ENCODE peak calls at places on chromosomes 7 and 10, in seven cellular contexts. One of them, this sample, is unnamed.

GRCh38 chr10:99784025-99784730 is 1.7 kb downstream of the ABCC2 start:
- DNase-seq in PC-3: peak; percentile 59
- DNase-seq in mammary epithelial cell: peak; percentile 25
- DNase-seq in heart right ventricle: no peak
- DNase-seq in RWPE1: no peak
- DNase-seq in osteoblast: peak; percentile 37
- DNase-seq in fibroblast of pulmonary artery: peak; percentile 81
- DNase-seq in this sample: peak; percentile 59

GRCh38 chr10:21733710-21734109 is 199.7 kb downstream of the MLLT10 start:
- DNase-seq in fibroblast of pulmonary artery: peak; percentile 14
- DNase-seq in RWPE1: no peak
- DNase-seq in PC-3: no peak
- DNase-seq in osteoblast: no peak
- DNase-seq in mammary epithelial cell: no peak
- DNase-seq in heart right ventricle: no peak
- DNase-seq in this sample: no peak

GRCh38 chr10:77844713-77845454 is 81.7 kb downstream of the DLG5 start:
- DNase-seq in mammary epithelial cell: peak; percentile 85
- DNase-seq in RWPE1: peak; percentile 95
- DNase-seq in fibroblast of pulmonary artery: peak; percentile 57
- DNase-seq in heart right ventricle: no peak
- DNase-seq in osteoblast: peak; percentile 97
- DNase-seq in PC-3: peak; percentile 98
- DNase-seq in this sample: peak; percentile 60

GRCh38 chr7:66905689-66906088 is 15.3 kb upstream of the TMEM248 start:
- DNase-seq in RWPE1: no peak
- DNase-seq in mammary epithelial cell: no peak
- DNase-seq in PC-3: no peak
- DNase-seq in fibroblast of pulmonary artery: no peak
- DNase-seq in heart right ventricle: no peak
- DNase-seq in osteoblast: peak; percentile 48
- DNase-seq in this sample: no peak

GRCh38 chr10:114044251-114045070 is 795 bp downstream of the ADRB1 start:
- DNase-seq in mammary epithelial cell: no peak
- DNase-seq in osteoblast: peak; percentile 84
- DNase-seq in PC-3: no peak
- DNase-seq in RWPE1: no peak
- DNase-seq in fibroblast of pulmonary artery: no peak
- DNase-seq in heart right ventricle: peak; percentile 47
- DNase-seq in this sample: no peak

GRCh38 chr10:88525371-88526079 is 57.6 kb downstream of the RNLS start:
- DNase-seq in fibroblast of pulmonary artery: peak; percentile 77
- DNase-seq in heart right ventricle: no peak
- DNase-seq in mammary epithelial cell: peak; percentile 88
- DNase-seq in RWPE1: peak; percentile 82
- DNase-seq in PC-3: no peak
- DNase-seq in osteoblast: no peak
- DNase-seq in this sample: no peak

GRCh38 chr7:42493436-42494198 is 256.6 kb upstream of the GLI3 start:
- DNase-seq in osteoblast: peak; percentile 81
- DNase-seq in fibroblast of pulmonary artery: peak; percentile 91
- DNase-seq in RWPE1: peak; percentile 70
- DNase-seq in PC-3: peak; percentile 81
- DNase-seq in heart right ventricle: peak; percentile 64
- DNase-seq in mammary epithelial cell: peak; percentile 81
- DNase-seq in this sample: peak; percentile 55

GRCh38 chr10:69090687-69091450 is 3.0 kb downstream of the SRGN start:
- DNase-seq in heart right ventricle: no peak
- DNase-seq in RWPE1: no peak
- DNase-seq in mammary epithelial cell: peak; percentile 34
- DNase-seq in PC-3: peak; percentile 83
- DNase-seq in osteoblast: no peak
- DNase-seq in fibroblast of pulmonary artery: no peak
- DNase-seq in this sample: no peak

GRCh38 chr7:111459757-111460280 is 102.5 kb downstream of the IMMP2L start:
- DNase-seq in mammary epithelial cell: no peak
- DNase-seq in heart right ventricle: no peak
- DNase-seq in RWPE1: no peak
- DNase-seq in PC-3: no peak
- DNase-seq in osteoblast: no peak
- DNase-seq in fibroblast of pulmonary artery: peak; percentile 83
- DNase-seq in this sample: no peak

GRCh38 chr7:38934536-38934935 is 25.5 kb upstream of the VPS41 start:
- DNase-seq in RWPE1: no peak
- DNase-seq in osteoblast: no peak
- DNase-seq in mammary epithelial cell: peak; percentile 5
- DNase-seq in heart right ventricle: no peak
- DNase-seq in PC-3: peak; percentile 44
- DNase-seq in fibroblast of pulmonary artery: no peak
- DNase-seq in this sample: no peak

GRCh38 chr7:38932509-38933168 is 23.6 kb upstream of the VPS41 start:
- DNase-seq in osteoblast: no peak
- DNase-seq in mammary epithelial cell: peak; percentile 16
- DNase-seq in heart right ventricle: peak; percentile 63
- DNase-seq in fibroblast of pulmonary artery: peak; percentile 65
- DNase-seq in PC-3: peak; percentile 63
- DNase-seq in RWPE1: peak; percentile 34
- DNase-seq in this sample: peak; percentile 10

GRCh38 chr7:38929460-38930171 is 20.6 kb upstream of the VPS41 start:
- DNase-seq in fibroblast of pulmonary artery: peak; percentile 33
- DNase-seq in osteoblast: no peak
- DNase-seq in PC-3: no peak
- DNase-seq in RWPE1: no peak
- DNase-seq in heart right ventricle: no peak
- DNase-seq in mammary epithelial cell: no peak
- DNase-seq in this sample: no peak
- TF ChIP-seq CTCF in fibroblast of pulmonary artery: no peak
- TF ChIP-seq CTCF in osteoblast: no peak
- TF ChIP-seq CTCF in PC-3: no peak
- TF ChIP-seq CTCF in RWPE1: no peak
- TF ChIP-seq CTCF in heart right ventricle: no peak
- TF ChIP-seq CTCF in mammary epithelial cell: no peak
- TF ChIP-seq CTCF in this sample: no peak

GRCh38 chr10:97433430-97434001 is 7.5 kb downstream of the PGAM1 start:
- DNase-seq in osteoblast: no peak
- DNase-seq in mammary epithelial cell: no peak
- DNase-seq in PC-3: no peak
- DNase-seq in RWPE1: no peak
- DNase-seq in fibroblast of pulmonary artery: no peak
- DNase-seq in heart right ventricle: no peak
- DNase-seq in this sample: no peak
- TF ChIP-seq CTCF in osteoblast: no peak
- TF ChIP-seq CTCF in mammary epithelial cell: no peak
- TF ChIP-seq CTCF in PC-3: no peak
- TF ChIP-seq CTCF in RWPE1: no peak
- TF ChIP-seq CTCF in fibroblast of pulmonary artery: no peak
- TF ChIP-seq CTCF in heart right ventricle: no peak
- TF ChIP-seq CTCF in this sample: no peak

DNA sequence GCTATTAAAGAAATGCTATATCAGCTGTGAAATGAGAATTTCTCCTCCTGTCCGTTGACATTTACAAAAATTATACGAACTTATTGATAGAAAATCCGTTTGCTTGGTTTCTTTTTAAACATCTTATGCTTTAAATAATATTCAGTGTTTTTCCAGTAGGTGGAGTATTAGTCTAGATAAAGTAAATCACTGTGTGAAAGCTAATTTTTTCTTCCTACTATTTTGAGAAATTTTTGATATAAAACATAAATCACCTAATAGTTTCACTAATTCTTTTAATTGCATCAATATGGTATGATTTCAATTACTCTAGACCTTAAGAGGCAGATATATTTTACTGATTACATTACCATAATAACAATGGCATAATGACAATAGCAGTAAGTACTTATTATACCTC is 335.2 kb upstream of the C7orf33 start:
- DNase-seq in PC-3: peak; percentile 26
- DNase-seq in fibroblast of pulmonary artery: no peak
- DNase-seq in heart right ventricle: no peak
- DNase-seq in RWPE1: no peak
- DNase-seq in mammary epithelial cell: no peak
- DNase-seq in osteoblast: no peak
- DNase-seq in this sample: no peak
- TF ChIP-seq CTCF in PC-3: peak; percentile 50
- TF ChIP-seq CTCF in fibroblast of pulmonary artery: no peak
- TF ChIP-seq CTCF in heart right ventricle: peak; percentile 27
- TF ChIP-seq CTCF in RWPE1: peak; percentile 44
- TF ChIP-seq CTCF in mammary epithelial cell: no peak
- TF ChIP-seq CTCF in osteoblast: peak; percentile 31
- TF ChIP-seq CTCF in this sample: no peak

GRCh38 chr7:130734525-130735272 is 692 bp upstream of the KLF14 start:
- DNase-seq in mammary epithelial cell: peak; percentile 2
- DNase-seq in heart right ventricle: no peak
- DNase-seq in fibroblast of pulmonary artery: peak; percentile 14
- DNase-seq in osteoblast: peak; percentile 89
- DNase-seq in RWPE1: no peak
- DNase-seq in PC-3: no peak
- DNase-seq in this sample: no peak

GRCh38 chr7:130732980-130733865 is 784 bp downstream of the KLF14 start:
- DNase-seq in heart right ventricle: peak; percentile 23
- DNase-seq in PC-3: no peak
- DNase-seq in osteoblast: peak; percentile 65
- DNase-seq in RWPE1: peak; percentile 17
- DNase-seq in mammary epithelial cell: no peak
- DNase-seq in fibroblast of pulmonary artery: no peak
- DNase-seq in this sample: no peak

GRCh38 chr7:130735273-130735716 is 1.3 kb upstream of the KLF14 start:
- DNase-seq in osteoblast: no peak
- DNase-seq in PC-3: no peak
- DNase-seq in heart right ventricle: no peak
- DNase-seq in fibroblast of pulmonary artery: no peak
- DNase-seq in mammary epithelial cell: no peak
- DNase-seq in RWPE1: no peak
- DNase-seq in this sample: no peak

GRCh38 chr7:130736298-130736900 is 2.4 kb upstream of the KLF14 start:
- DNase-seq in fibroblast of pulmonary artery: no peak
- DNase-seq in RWPE1: no peak
- DNase-seq in heart right ventricle: no peak
- DNase-seq in osteoblast: no peak
- DNase-seq in PC-3: no peak
- DNase-seq in mammary epithelial cell: no peak
- DNase-seq in this sample: no peak

GRCh38 chr7:130733866-130734524 is at the start of gene KLF14:
- DNase-seq in RWPE1: peak; percentile 35
- DNase-seq in heart right ventricle: peak; percentile 15
- DNase-seq in fibroblast of pulmonary artery: no peak
- DNase-seq in PC-3: no peak
- DNase-seq in mammary epithelial cell: peak; percentile 19
- DNase-seq in osteoblast: peak; percentile 94
- DNase-seq in this sample: no peak
- TF ChIP-seq CTCF in RWPE1: no peak
- TF ChIP-seq CTCF in heart right ventricle: no peak
- TF ChIP-seq CTCF in fibroblast of pulmonary artery: no peak
- TF ChIP-seq CTCF in PC-3: no peak
- TF ChIP-seq CTCF in mammary epithelial cell: no peak
- TF ChIP-seq CTCF in osteoblast: no peak
- TF ChIP-seq CTCF in this sample: no peak

GRCh38 chr7:155396661-155397060 is 61.3 kb upstream of the EN2 start:
- DNase-seq in mammary epithelial cell: no peak
- DNase-seq in osteoblast: no peak
- DNase-seq in heart right ventricle: no peak
- DNase-seq in PC-3: no peak
- DNase-seq in RWPE1: no peak
- DNase-seq in fibroblast of pulmonary artery: no peak
- DNase-seq in this sample: no peak

GRCh38 chr7:155395176-155395797 is 62.6 kb upstream of the EN2 start:
- DNase-seq in mammary epithelial cell: no peak
- DNase-seq in heart right ventricle: no peak
- DNase-seq in PC-3: no peak
- DNase-seq in RWPE1: no peak
- DNase-seq in fibroblast of pulmonary artery: no peak
- DNase-seq in osteoblast: no peak
- DNase-seq in this sample: no peak

GRCh38 chr7:155401884-155402283 is 56.0 kb upstream of the EN2 start:
- DNase-seq in PC-3: no peak
- DNase-seq in osteoblast: peak; percentile 76
- DNase-seq in heart right ventricle: no peak
- DNase-seq in mammary epithelial cell: no peak
- DNase-seq in fibroblast of pulmonary artery: no peak
- DNase-seq in RWPE1: no peak
- DNase-seq in this sample: no peak

GRCh38 chr7:155399577-155399976 is 58.4 kb upstream of the EN2 start:
- DNase-seq in heart right ventricle: no peak
- DNase-seq in mammary epithelial cell: no peak
- DNase-seq in PC-3: no peak
- DNase-seq in fibroblast of pulmonary artery: no peak
- DNase-seq in RWPE1: no peak
- DNase-seq in osteoblast: no peak
- DNase-seq in this sample: no peak

GRCh38 chr7:155398944-155399343 is 59.0 kb upstream of the EN2 start:
- DNase-seq in mammary epithelial cell: no peak
- DNase-seq in RWPE1: no peak
- DNase-seq in PC-3: no peak
- DNase-seq in heart right ventricle: no peak
- DNase-seq in osteoblast: peak; percentile 81
- DNase-seq in fibroblast of pulmonary artery: no peak
- DNase-seq in this sample: no peak
- TF ChIP-seq CTCF in mammary epithelial cell: no peak
- TF ChIP-seq CTCF in RWPE1: no peak
- TF ChIP-seq CTCF in PC-3: peak; percentile 43
- TF ChIP-seq CTCF in heart right ventricle: no peak
- TF ChIP-seq CTCF in osteoblast: no peak
- TF ChIP-seq CTCF in fibroblast of pulmonary artery: no peak
- TF ChIP-seq CTCF in this sample: no peak

DNA sequence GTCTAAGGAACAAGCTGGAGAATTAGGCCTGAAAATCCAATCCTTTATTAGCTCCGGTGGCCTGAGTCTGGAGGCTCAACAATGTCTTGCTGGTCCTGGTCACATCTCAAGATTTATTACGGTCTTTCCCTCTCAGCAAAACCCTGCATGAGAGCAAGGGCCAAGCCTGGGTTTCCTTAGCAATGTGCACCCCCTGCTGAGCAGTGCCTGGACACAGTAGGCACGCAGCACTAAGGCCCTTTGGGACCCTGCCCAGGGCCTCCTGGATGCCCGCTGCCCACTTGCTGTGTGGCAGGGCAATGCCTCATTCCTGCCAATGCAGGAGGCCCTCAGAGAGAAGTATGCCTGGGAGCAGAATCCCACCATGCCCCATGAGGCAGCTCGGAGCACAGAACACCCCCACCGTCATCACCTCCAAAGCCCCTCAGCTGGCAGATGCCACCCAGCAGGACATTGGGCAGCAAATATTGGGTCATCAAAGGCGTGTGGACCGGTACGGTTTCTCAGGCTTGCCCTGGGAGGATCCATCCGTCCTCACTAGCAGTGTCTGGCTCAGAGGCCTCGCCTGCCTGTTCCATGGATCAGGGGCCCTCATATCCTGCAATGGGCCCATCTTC is 156.4 kb downstream of the OAT start:
- DNase-seq in fibroblast of pulmonary artery: peak; percentile 1
- DNase-seq in RWPE1: no peak
- DNase-seq in heart right ventricle: no peak
- DNase-seq in mammary epithelial cell: no peak
- DNase-seq in PC-3: peak; percentile 5
- DNase-seq in osteoblast: no peak
- DNase-seq in this sample: no peak
- TF ChIP-seq CTCF in fibroblast of pulmonary artery: no peak
- TF ChIP-seq CTCF in RWPE1: no peak
- TF ChIP-seq CTCF in heart right ventricle: peak; percentile 43
- TF ChIP-seq CTCF in mammary epithelial cell: peak; percentile 2
- TF ChIP-seq CTCF in PC-3: no peak
- TF ChIP-seq CTCF in osteoblast: no peak
- TF ChIP-seq CTCF in this sample: no peak

This sample was measured in AG04450.